ENCODE peak calls at places on chromosomes 2 and 18, in eight cellular contexts. A, B, V, R, Z, X, T and O are unnamed samples. For H3K9me3 and H3K36me3, the result is how much of the 10 kb centered on the place peaks cover.

GRCh38 chr2:64952896-64953482 is 36.2 kb upstream of the SLC1A4 start:
- DNase-seq in A (no peak), B (no peak), V (no peak), R (no peak), Z (peak), X (no peak), T (peak), O (no peak)

GRCh38 chr2:7881038-7881437 is 800.8 kb upstream of the ID2 start:
- DNase-seq in A (no peak), B (no peak), V (no peak), R (no peak), Z (peak), X (no peak), T (no peak), O (no peak)

GRCh38 chr2:148875387-148876051 is 492 bp downstream of the KIF5C start:
- DNase-seq in A (peak), B (no peak), V (peak), R (no peak), Z (no peak), X (no peak), T (no peak), O (no peak)

GRCh38 chr2:29817846-29818680 is 103.3 kb downstream of the ALK start:
- DNase-seq in A (no peak), B (no peak), V (no peak), R (no peak), Z (no peak), X (no peak), T (no peak), O (no peak)

GRCh38 chr2:217609952-217610351 is 392.8 kb downstream of the TNS1 start:
- DNase-seq in A (no peak), B (no peak), V (no peak), R (no peak), Z (no peak), X (no peak), T (no peak), O (no peak)

GRCh38 chr2:7098816-7099215 is 181.6 kb downstream of the RNF144A start:
- DNase-seq in A (no peak), B (no peak), V (no peak), R (no peak), Z (no peak), X (peak), T (no peak), O (no peak)

GRCh38 chr2:122866095-122866494 is 1110.6 kb downstream of the TSN start:
- DNase-seq in A (no peak), B (no peak), V (no peak), R (no peak), Z (no peak), X (no peak), T (peak), O (no peak)

GRCh38 chr2:10733584-10733958 is 12.1 kb downstream of the ATP6V1C2 start:
- DNase-seq in A (no peak), B (no peak), V (no peak), R (no peak), Z (peak), X (peak), T (no peak), O (no peak)

GRCh38 chr2:197873293-197873701 is 68.9 kb downstream of the PLCL1 start:
- DNase-seq in A (no peak), B (no peak), V (no peak), R (no peak), Z (peak), X (peak), T (no peak), O (no peak)

GRCh38 chr2:30310955-30311354 is 79.6 kb downstream of the LBH start:
- DNase-seq in A (no peak), B (no peak), V (peak), R (no peak), Z (no peak), X (no peak), T (no peak), O (no peak)

GRCh38 chr18:74532511-74533025 is 1.7 kb upstream of the CNDP1 start:
- DNase-seq in A (no peak), B (no peak), V (no peak), R (no peak), Z (no peak), X (no peak), T (no peak), O (no peak)

GRCh38 chr2:166179201-166179600 is 51.4 kb upstream of the SCN1A start:
- DNase-seq in A (no peak), B (no peak), V (no peak), R (no peak), Z (peak), X (no peak), T (no peak), O (no peak)

GRCh38 chr2:223633656-223634055 is 31.5 kb upstream of the SCG2 start:
- DNase-seq in A (no peak), B (no peak), V (no peak), R (no peak), Z (no peak), X (no peak), T (no peak), O (no peak)

GRCh38 chr2:119255760-119256573 is 32.3 kb downstream of the STEAP3 start:
- DNase-seq in A (peak), B (no peak), V (no peak), R (no peak), Z (peak), X (no peak), T (peak), O (no peak)

GRCh38 chr2:223758131-223758840 is 79.1 kb downstream of the AP1S3 start:
- DNase-seq in A (no peak), B (no peak), V (no peak), R (no peak), Z (no peak), X (no peak), T (no peak), O (no peak)

GRCh38 chr18:78979058-78979680 is 449 bp upstream of the SALL3 start:
- DNase-seq in A (peak), B (no peak), V (no peak), R (no peak), Z (no peak), X (peak), T (no peak), O (no peak)

GRCh38 chr2:7709907-7710306 is 792.7 kb downstream of the RNF144A start:
- DNase-seq in A (no peak), B (no peak), V (no peak), R (no peak), Z (peak), X (no peak), T (peak), O (no peak)

GRCh38 chr2:174682578-174683391 is 81.5 kb downstream of the CHRNA1 start:
- DNase-seq in A (peak), B (peak), V (no peak), R (peak), Z (peak), X (peak), T (no peak), O (peak)

GRCh38 chr18:59142274-59142673 is 2.6 kb downstream of the SEC11C start:
- DNase-seq in A (no peak), B (no peak), V (no peak), R (no peak), Z (no peak), X (no peak), T (no peak), O (no peak)

GRCh38 chr2:58428553-58429284 is 187.6 kb upstream of the FANCL start:
- DNase-seq in A (peak), B (no peak), V (no peak), R (no peak), Z (no peak), X (peak), T (no peak), O (no peak)

GRCh38 chr2:237361194-237361986 is 52.6 kb downstream of the COL6A3 start:
- DNase-seq in A (no peak), B (no peak), V (no peak), R (peak), Z (peak), X (no peak), T (no peak), O (no peak)

GRCh38 chr2:20398956-20399567 is 47.8 kb upstream of the RHOB start:
- DNase-seq in A (no peak), B (no peak), V (no peak), R (no peak), Z (peak), X (no peak), T (peak), O (no peak)

GRCh38 chr2:210445116-210445707 is 31.3 kb downstream of the LANCL1 start:
- DNase-seq in A (peak), B (no peak), V (peak), R (no peak), Z (peak), X (peak), T (peak), O (no peak)

GRCh38 chr18:23977709-23978483 is 36.7 kb upstream of the TTC39C start:
- DNase-seq in A (no peak), B (no peak), V (no peak), R (no peak), Z (peak), X (no peak), T (no peak), O (no peak)

DNA sequence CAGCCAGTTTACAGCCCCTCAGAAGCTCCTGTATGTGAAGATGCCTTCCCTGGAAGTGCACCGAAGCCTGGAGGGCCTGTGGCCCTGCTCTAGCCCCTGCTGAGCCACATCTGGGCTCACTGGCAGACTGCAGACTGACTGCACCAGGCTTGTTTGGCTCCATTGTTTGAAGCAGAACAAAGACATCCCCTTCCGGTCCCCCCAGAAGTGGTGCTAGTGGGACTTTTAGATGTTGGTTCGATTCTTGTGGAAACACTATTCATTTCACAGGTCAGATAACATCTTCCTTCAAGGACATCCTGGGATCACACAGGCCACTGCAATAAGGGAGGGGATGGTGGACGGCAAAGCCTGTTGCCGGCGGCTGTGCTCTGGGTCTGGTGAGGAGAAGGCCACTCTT is 57.8 kb upstream of the CBLN2 start:
- DNase-seq in A (no peak), B (no peak), V (no peak), R (no peak), Z (no peak), X (no peak), T (no peak), O (no peak)
- H3K9me3 ChIP-seq in A (under half), B (under half), V (under half), R (under half), Z (under half), X (under half), T (under half), O (under half)

DNA sequence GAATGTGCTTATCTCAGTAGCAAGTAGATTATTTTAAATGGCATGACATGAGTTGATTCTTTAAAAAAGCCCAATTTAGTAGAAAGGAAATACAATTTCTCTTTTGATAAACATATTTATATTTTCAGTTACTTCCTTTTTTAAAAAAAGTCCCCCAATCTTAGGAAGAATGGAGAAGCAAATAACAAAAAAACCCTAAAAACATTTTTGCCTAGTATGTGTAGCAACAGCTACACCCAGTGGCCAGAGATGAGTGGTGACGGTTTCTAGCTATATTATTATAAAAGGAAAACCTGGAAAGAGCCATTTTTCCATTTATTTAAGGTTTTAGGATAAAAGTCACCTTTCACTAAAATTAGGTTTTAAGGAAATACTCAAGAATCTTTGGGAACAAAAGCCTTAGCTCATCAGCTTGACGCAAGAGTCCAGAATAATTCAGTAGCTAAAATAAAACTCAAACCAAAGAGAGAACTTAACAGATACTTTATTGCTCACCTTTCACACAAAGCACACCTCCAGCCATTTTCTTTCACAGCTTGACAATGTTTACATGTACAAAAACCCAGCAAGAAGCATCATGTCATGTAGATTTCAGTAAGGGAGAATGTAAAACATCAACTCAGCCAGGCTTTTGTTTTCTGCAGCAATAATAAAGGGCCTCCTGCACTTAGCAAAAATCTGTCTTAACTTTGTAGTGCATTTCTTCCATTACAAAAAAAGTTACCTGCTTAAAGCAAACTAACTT is 15.7 kb downstream of the FAM98A start:
- DNase-seq in A (peak), B (no peak), V (peak), R (peak), Z (peak), X (peak), T (peak), O (peak)
- TF ChIP-seq CTCF in A (peak), B (peak), V (peak), R (peak), Z (peak), X (peak), T (peak), O (peak)

GRCh38 chr2:206776432-206776831 is 11.0 kb downstream of the FASTKD2 start:
- DNase-seq in A (no peak), B (no peak), V (no peak), R (no peak), Z (no peak), X (no peak), T (no peak), O (no peak)

GRCh38 chr2:206780671-206781070 is 15.3 kb downstream of the FASTKD2 start:
- DNase-seq in A (no peak), B (no peak), V (no peak), R (no peak), Z (no peak), X (no peak), T (no peak), O (no peak)

GRCh38 chr2:206774871-206775270 is 9.5 kb downstream of the FASTKD2 start:
- DNase-seq in A (no peak), B (no peak), V (no peak), R (no peak), Z (no peak), X (no peak), T (no peak), O (no peak)
- H3K36me3 ChIP-seq in A (half or more), B (half or more), V (half or more), R (half or more), Z (under half), X (under half), T (under half), O (half or more)

DNA sequence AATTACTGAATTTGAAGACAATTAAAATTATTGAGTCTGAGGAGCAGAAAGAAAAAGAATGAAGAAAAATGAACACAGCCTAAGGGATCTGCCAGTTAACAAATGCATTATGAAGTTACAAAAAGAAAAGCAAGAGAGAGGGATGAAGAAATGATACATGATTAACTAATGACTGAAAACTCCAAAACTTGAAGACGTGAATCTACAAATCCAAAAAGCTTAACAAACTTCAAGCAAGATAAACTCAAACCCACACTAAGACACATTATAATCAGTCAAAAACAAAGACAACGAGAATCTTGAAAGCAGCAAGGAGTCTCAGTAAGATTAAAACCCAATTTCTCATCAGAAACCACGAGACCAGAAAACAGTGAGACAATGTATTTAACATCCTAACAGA is 15.6 kb downstream of the RPRD1A start:
- DNase-seq in A (no peak), B (no peak), V (no peak), R (no peak), Z (no peak), X (no peak), T (no peak), O (no peak)
- H3K9me3 ChIP-seq in A (under half), B (under half), V (under half), R (under half), Z (under half), X (under half), T (under half), O (under half)

GRCh38 chr2:99190548-99190947 is 9.6 kb downstream of the MRPL30 start:
- DNase-seq in A (no peak), B (no peak), V (no peak), R (no peak), Z (no peak), X (no peak), T (no peak), O (no peak)
- TF ChIP-seq CTCF in A (peak), B (no peak), V (peak), R (no peak), Z (no peak), X (no peak), T (no peak), O (no peak)

DNA sequence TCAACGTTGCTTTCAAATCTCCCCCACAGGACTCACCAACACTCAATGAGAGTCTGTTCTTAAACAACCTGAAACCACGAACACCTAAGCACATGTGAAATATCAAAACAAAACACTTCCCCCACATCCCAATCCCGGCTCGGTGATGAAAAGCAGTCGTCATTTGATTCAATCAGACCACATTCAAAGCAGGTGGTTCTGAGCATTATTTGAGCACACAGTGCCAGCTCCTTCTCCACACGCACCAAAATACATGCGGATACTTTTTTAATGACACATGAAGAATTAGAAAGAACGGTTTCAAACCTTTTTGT is 98.3 kb downstream of the TCF4 start:
- DNase-seq in A (peak), B (no peak), V (peak), R (no peak), Z (peak), X (no peak), T (peak), O (no peak)
- H3K36me3 ChIP-seq in A (under half), B (under half), V (under half), R (under half), Z (under half), X (under half), T (under half), O (under half)

DNA sequence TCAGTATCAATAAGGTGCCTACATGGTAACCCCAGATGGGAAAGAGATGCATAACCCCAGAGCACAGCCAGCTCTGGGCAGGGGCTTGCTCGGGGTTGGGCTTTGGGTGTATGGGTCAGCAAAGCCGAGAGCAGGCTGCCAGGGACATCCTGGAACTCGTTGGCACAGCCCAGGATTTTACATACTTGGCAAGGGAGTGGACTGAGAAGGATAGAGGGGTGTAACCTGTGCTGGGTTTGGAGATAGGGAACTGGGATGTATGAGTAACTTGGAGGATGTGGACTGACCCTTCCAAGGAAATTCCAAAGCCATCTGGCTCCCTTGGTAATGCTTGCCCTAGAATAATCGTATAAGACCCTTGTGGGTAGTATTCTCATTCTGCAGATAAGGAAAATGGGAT is 44.2 kb downstream of the GPR39 start:
- DNase-seq in A (no peak), B (no peak), V (no peak), R (no peak), Z (no peak), X (no peak), T (no peak), O (no peak)
- H3K9me3 ChIP-seq in A (under half), B (under half), V (under half), R (under half), Z (under half), X (under half), T (under half), O (under half)

DNA sequence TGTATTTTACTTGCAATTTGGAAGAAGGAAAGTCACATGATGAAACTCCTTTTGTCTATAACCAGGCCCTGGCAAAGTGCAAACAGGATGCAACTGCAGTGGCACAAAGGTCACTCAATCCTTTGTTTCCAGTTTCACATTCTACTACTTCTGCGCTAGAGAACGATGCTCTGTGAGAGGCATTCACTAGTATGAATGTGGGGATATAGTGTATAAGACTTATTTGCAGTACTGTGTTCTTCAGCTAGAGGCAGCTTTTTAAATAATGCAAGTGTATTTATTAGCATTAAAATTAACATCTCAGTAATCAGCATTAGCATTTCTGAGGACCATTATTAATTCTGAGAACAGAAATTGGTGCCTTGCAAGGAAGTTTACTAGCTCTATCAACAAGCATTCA is 68.9 kb downstream of the PRPF40A start:
- DNase-seq in A (no peak), B (no peak), V (no peak), R (no peak), Z (peak), X (no peak), T (no peak), O (no peak)
- TF ChIP-seq CTCF in A (peak), B (peak), V (peak), R (peak), Z (peak), X (peak), T (peak), O (peak)

DNA sequence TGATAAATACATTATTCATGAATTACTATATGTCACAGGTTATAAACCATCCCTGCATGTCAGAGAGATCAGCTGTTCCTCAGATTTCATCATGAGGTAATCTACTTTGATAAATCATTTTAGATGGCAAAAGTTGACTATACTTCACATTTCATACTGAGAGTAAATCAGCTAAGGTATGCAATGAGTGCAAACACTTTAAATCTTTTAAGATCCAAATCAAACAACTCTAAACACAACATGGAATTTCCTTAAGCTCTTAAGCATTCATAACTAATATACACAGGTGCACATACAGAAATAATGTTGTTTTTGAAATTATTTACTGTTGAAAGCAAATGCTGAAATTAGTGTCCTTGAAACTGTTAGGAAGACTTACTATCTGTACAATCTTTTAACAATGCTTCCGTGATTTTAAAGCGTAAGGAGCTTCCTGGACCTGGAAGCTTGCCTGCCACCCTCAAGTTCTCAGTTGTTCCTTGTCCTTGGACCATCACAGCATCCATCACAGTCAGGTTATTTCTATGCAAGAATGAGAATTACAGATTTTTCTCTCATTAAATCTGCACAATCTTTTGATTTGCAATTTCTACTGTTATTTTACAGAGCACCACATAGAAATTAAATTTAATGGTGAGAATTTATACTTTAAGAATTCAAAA is 83.2 kb downstream of the ZAP70 start:
- DNase-seq in A (no peak), B (no peak), V (no peak), R (no peak), Z (no peak), X (no peak), T (no peak), O (no peak)
- H3K36me3 ChIP-seq in A (under half), B (half or more), V (under half), R (half or more), Z (under half), X (half or more), T (under half), O (half or more)

GRCh38 chr2:46213906-46214305 is 83.3 kb upstream of the EPAS1 start:
- DNase-seq in A (no peak), B (no peak), V (no peak), R (no peak), Z (no peak), X (no peak), T (no peak), O (no peak)
- H3K9me3 ChIP-seq in A (under half), B (under half), V (under half), R (under half), Z (under half), X (under half), T (under half), O (under half)